ENCODE peak calls at places on chromosomes 2 and 18, in seven cellular contexts. E, T, H, Q, L, X and V are unnamed samples.

GRCh38 chr2:100426384-100426720 is 8.9 kb upstream of the CHST10 start:
- DNase-seq in E (no peak), Q (no peak), X (no peak), H (no peak), L (no peak), T (no peak), V (no peak)

GRCh38 chr18:47870605-47871004 is 59.9 kb downstream of the SMAD2 start:
- DNase-seq in L (no peak), X (no peak), H (no peak), E (no peak), T (no peak), Q (no peak), V (no peak)

GRCh38 chr2:202278036-202278760 is 12.6 kb downstream of the NOP58 start:
- DNase-seq in E (peak), T (no peak), X (no peak), H (no peak), L (no peak), Q (no peak), V (no peak)

GRCh38 chr2:2542966-2543555 is 212.0 kb upstream of the MYT1L start:
- DNase-seq in X (no peak), Q (no peak), E (no peak), L (no peak), T (no peak), H (no peak), V (no peak)

GRCh38 chr2:105782646-105783045 is 37.9 kb downstream of the NCK2 start:
- DNase-seq in H (no peak), E (peak), T (no peak), X (no peak), L (no peak), Q (no peak), V (no peak)

GRCh38 chr2:96954490-96954846 is 31.9 kb downstream of the FAM178B start:
- DNase-seq in E (no peak), L (no peak), X (no peak), T (no peak), Q (no peak), H (no peak), V (no peak)

GRCh38 chr18:79567481-79568147 is 112.0 kb upstream of the CTDP1 start:
- DNase-seq in E (no peak), Q (no peak), X (no peak), T (no peak), H (peak), L (no peak), V (no peak)

GRCh38 chr18:2959341-2959740 is 53.6 kb downstream of the LPIN2 start:
- DNase-seq in H (no peak), Q (no peak), E (no peak), X (no peak), T (no peak), L (no peak), V (no peak)

GRCh38 chr2:102386004-102386403 is 30.4 kb downstream of the IL18R1 start:
- DNase-seq in T (no peak), E (no peak), H (no peak), L (no peak), X (no peak), Q (no peak), V (no peak)

GRCh38 chr2:9897331-9897737 is 54.1 kb downstream of the TAF1B start:
- DNase-seq in Q (no peak), H (peak), L (no peak), T (no peak), E (peak), X (no peak), V (peak)

GRCh38 chr2:189234991-189235390 is 55.4 kb upstream of the COL5A2 start:
- DNase-seq in E (no peak), T (no peak), H (no peak), L (no peak), Q (no peak), X (no peak), V (no peak)

GRCh38 chr2:112257575-112257974 is 2.7 kb upstream of the ZC3H8 start:
- DNase-seq in L (no peak), E (peak), T (no peak), Q (no peak), H (no peak), X (no peak), V (no peak)

GRCh38 chr18:34913837-34914755 is 127.1 kb upstream of the MAPRE2 start:
- DNase-seq in Q (no peak), T (no peak), E (no peak), L (no peak), X (no peak), H (no peak), V (no peak)

GRCh38 chr2:68951899-68952298 is 794 bp downstream of the GKN2 start:
- DNase-seq in Q (no peak), H (no peak), X (no peak), E (no peak), L (no peak), T (no peak), V (no peak)

GRCh38 chr2:37544617-37545031 is 126.8 kb downstream of the CDC42EP3 start:
- DNase-seq in E (no peak), T (no peak), L (no peak), X (no peak), Q (no peak), H (no peak), V (no peak)

GRCh38 chr2:168574856-168575630 is 119.0 kb downstream of the CERS6 start:
- DNase-seq in L (no peak), T (no peak), X (no peak), H (no peak), Q (no peak), E (no peak), V (no peak)

GRCh38 chr18:9996104-9996503 is 82.3 kb downstream of the VAPA start:
- DNase-seq in L (no peak), X (no peak), E (no peak), T (no peak), Q (no peak), H (no peak), V (no peak)

GRCh38 chr2:187658952-187659525 is 104.8 kb upstream of the TFPI start:
- DNase-seq in H (no peak), E (no peak), X (no peak), Q (no peak), T (no peak), L (no peak), V (no peak)

GRCh38 chr2:8608411-8608954 is 73.4 kb upstream of the ID2 start:
- DNase-seq in Q (no peak), E (peak), H (no peak), L (no peak), T (no peak), X (no peak), V (peak)

GRCh38 chr2:157831573-157832315 is 44.4 kb downstream of the ACVR1 start:
- DNase-seq in L (no peak), T (no peak), Q (no peak), E (no peak), H (no peak), X (no peak), V (no peak)

GRCh38 chr2:1748176-1748740 is 3.9 kb upstream of the PXDN start:
- DNase-seq in H (no peak), X (no peak), T (no peak), L (no peak), Q (no peak), E (no peak), V (no peak)

GRCh38 chr2:157627594-157628281 is 926 bp downstream of the ACVR1C start:
- DNase-seq in X (no peak), H (no peak), E (peak), L (peak), Q (peak), T (peak), V (peak)

GRCh38 chr18:59929621-59930295 is 30.0 kb downstream of the PMAIP1 start:
- DNase-seq in E (peak), H (no peak), X (no peak), T (no peak), Q (no peak), L (no peak), V (peak)

GRCh38 chr18:21183670-21184069 is 58.4 kb upstream of the GREB1L start:
- DNase-seq in X (no peak), T (no peak), H (no peak), Q (no peak), L (no peak), E (no peak), V (no peak)

GRCh38 chr18:72700961-72701710 is 157.0 kb upstream of the CBLN2 start:
- DNase-seq in H (no peak), L (no peak), X (no peak), E (no peak), T (peak), Q (no peak), V (no peak)

GRCh38 chr2:235511187-235511661 is 17.4 kb downstream of the AGAP1 start:
- DNase-seq in L (no peak), T (no peak), Q (no peak), E (no peak), H (peak), X (no peak), V (no peak)

GRCh38 chr2:68721482-68722071 is 13.0 kb upstream of the ARHGAP25 start:
- DNase-seq in T (peak), E (peak), L (no peak), H (no peak), X (no peak), Q (no peak), V (peak)

GRCh38 chr2:42979416-42979869 is 187.1 kb upstream of the HAAO start:
- DNase-seq in E (no peak), H (no peak), L (no peak), T (no peak), X (no peak), Q (no peak), V (no peak)